ENCODE peak calls at places on chromosomes 5 and 9, in four cellular contexts. One of them, this sample, is unnamed.

GRCh38 chr5:150801117-150801927 is 22.8 kb downstream of the SMIM3 start:
- DNase-seq in heart right ventricle: no peak
- DNase-seq in DMS153: no peak
- DNase-seq in CD4-positive, alpha-beta T cell: no peak
- DNase-seq in this sample: no peak

GRCh38 chr9:91815896-91816295 is 134.1 kb downstream of the ROR2 start:
- DNase-seq in heart right ventricle: no peak
- DNase-seq in DMS153: no peak
- DNase-seq in CD4-positive, alpha-beta T cell: no peak
- DNase-seq in this sample: no peak

GRCh38 chr9:123834907-123835562 is 94.9 kb downstream of the DENND1A start:
- DNase-seq in heart right ventricle: no peak
- DNase-seq in DMS153: peak; percentile 38
- DNase-seq in CD4-positive, alpha-beta T cell: no peak
- DNase-seq in this sample: no peak

GRCh38 chr5:134171972-134172371 is 4.8 kb downstream of the SKP1 start:
- DNase-seq in heart right ventricle: no peak
- DNase-seq in DMS153: no peak
- DNase-seq in CD4-positive, alpha-beta T cell: no peak
- DNase-seq in this sample: peak; percentile 64

GRCh38 chr5:132363431-132364112 is 5.9 kb upstream of the SLC22A5 start:
- DNase-seq in heart right ventricle: no peak
- DNase-seq in DMS153: no peak
- DNase-seq in CD4-positive, alpha-beta T cell: no peak
- DNase-seq in this sample: no peak

GRCh38 chr5:104385901-104386300 is 823.3 kb upstream of the NUDT12 start:
- DNase-seq in heart right ventricle: no peak
- DNase-seq in DMS153: no peak
- DNase-seq in CD4-positive, alpha-beta T cell: no peak
- DNase-seq in this sample: no peak

GRCh38 chr9:101311759-101312420 is 72.9 kb downstream of the BAAT start:
- DNase-seq in heart right ventricle: no peak
- DNase-seq in DMS153: peak; percentile 63
- DNase-seq in CD4-positive, alpha-beta T cell: no peak
- DNase-seq in this sample: no peak

GRCh38 chr9:33480976-33481375 is 7.3 kb upstream of the NOL6 start:
- DNase-seq in heart right ventricle: no peak
- DNase-seq in DMS153: no peak
- DNase-seq in CD4-positive, alpha-beta T cell: no peak
- DNase-seq in this sample: no peak

GRCh38 chr9:133286523-133286922 is 11.5 kb upstream of the ABO start:
- DNase-seq in heart right ventricle: no peak
- DNase-seq in DMS153: no peak
- DNase-seq in CD4-positive, alpha-beta T cell: no peak
- DNase-seq in this sample: no peak

GRCh38 chr9:20524776-20525175 is 97.5 kb downstream of the MLLT3 start:
- DNase-seq in heart right ventricle: no peak
- DNase-seq in DMS153: no peak
- DNase-seq in CD4-positive, alpha-beta T cell: no peak
- DNase-seq in this sample: no peak